ENCODE peak calls at places on chromosomes 12 and 14, in six cellular contexts. M is K562, Q is IMR-90, G is A549, A is HepG2, K is SK-N-SH. E is an unnamed sample.

GRCh38 chr14:38078393-38078792 is 129.3 kb upstream of the SSTR1 start:
- DNase-seq in M (no peak), Q (no peak), G (no peak), A (no peak), K (no peak), E (no peak)

GRCh38 chr14:32430326-32430725 is 101.2 kb downstream of the AKAP6 start:
- DNase-seq in M (peak; percentile 10), Q (peak; percentile 69), G (no peak), A (no peak), K (no peak), E (no peak)

GRCh38 chr12:23906329-23906728 is 43.1 kb downstream of the SOX5 start:
- DNase-seq in M (no peak), Q (peak; percentile 45), G (no peak), A (peak; percentile 20), K (no peak), E (no peak)

GRCh38 chr12:65232490-65233077 is 45.9 kb upstream of the MSRB3 start:
- DNase-seq in M (peak; percentile 10), Q (peak; percentile 38), G (peak; percentile 22), A (no peak), K (peak; percentile 12), E (no peak)

GRCh38 chr14:49865431-49865859 is 12.9 kb upstream of the NEMF start:
- DNase-seq in M (no peak), Q (peak; percentile 63), G (peak; percentile 75), A (peak; percentile 48), K (peak; percentile 54), E (no peak)

GRCh38 chr12:109358154-109358869 is 10.6 kb downstream of the MYO1H start:
- DNase-seq in M (no peak), Q (peak; percentile 4), G (no peak), A (no peak), K (peak; percentile 25), E (peak; percentile 34)

GRCh38 chr12:20314325-20314724 is 54.0 kb upstream of the PDE3A start:
- DNase-seq in M (no peak), Q (peak; percentile 21), G (no peak), A (no peak), K (no peak), E (no peak)

GRCh38 chr14:60724080-60724618 is at the start of gene SIX4:
- DNase-seq in M (peak; percentile 83), Q (peak; percentile 92), G (peak; percentile 78), A (peak; percentile 84), K (peak; percentile 76), E (no peak)

GRCh38 chr14:50311337-50311973 is 574 bp downstream of the L2HGDH start:
- DNase-seq in M (no peak), Q (no peak), G (no peak), A (peak; percentile 5), K (peak; percentile 87), E (no peak)

GRCh38 chr12:67681145-67681778 is 32.7 kb downstream of the DYRK2 start:
- DNase-seq in M (no peak), Q (peak; percentile 97), G (peak; percentile 33), A (no peak), K (no peak), E (no peak)

GRCh38 chr14:73463411-73463810 is 5.1 kb upstream of the NUMB start:
- DNase-seq in M (no peak), Q (peak; percentile 98), G (peak; percentile 52), A (peak; percentile 56), K (no peak), E (no peak)

GRCh38 chr12:65631621-65632111 is 192.6 kb upstream of the HMGA2 start:
- DNase-seq in M (no peak), Q (peak; percentile 100), G (peak; percentile 95), A (peak; percentile 91), K (no peak), E (no peak)

GRCh38 chr14:34665785-34666425 is 36.0 kb upstream of the SNX6 start:
- DNase-seq in M (no peak), Q (peak; percentile 96), G (peak; percentile 76), A (no peak), K (no peak), E (no peak)

GRCh38 chr14:89902876-89903275 is 51.7 kb downstream of the EFCAB11 start:
- DNase-seq in M (no peak), Q (no peak), G (no peak), A (no peak), K (peak; percentile 37), E (no peak)

GRCh38 chr14:61385002-61385685 is 63.8 kb downstream of the PRKCH start:
- DNase-seq in M (no peak), Q (no peak), G (no peak), A (no peak), K (no peak), E (no peak)

GRCh38 chr12:2813573-2814185 is 1.2 kb downstream of the ITFG2 start:
- DNase-seq in M (peak; percentile 63), Q (peak; percentile 69), G (peak; percentile 78), A (peak; percentile 69), K (peak; percentile 78), E (no peak)

GRCh38 chr12:570949-571794 is 92.1 kb downstream of the NINJ2 start:
- DNase-seq in M (peak; percentile 42), Q (peak; percentile 80), G (peak; percentile 98), A (peak; percentile 58), K (no peak), E (no peak)

GRCh38 chr14:21990116-21990515 is 316.5 kb upstream of the OR4E1 start:
- DNase-seq in M (no peak), Q (no peak), G (peak; percentile 27), A (no peak), K (peak; percentile 2), E (no peak)

GRCh38 chr14:103702095-103702494 is 13.2 kb downstream of the XRCC3 start:
- DNase-seq in M (no peak), Q (no peak), G (no peak), A (no peak), K (no peak), E (no peak)

GRCh38 chr14:103703433-103704385 is 11.5 kb downstream of the XRCC3 start:
- DNase-seq in M (no peak), Q (no peak), G (no peak), A (no peak), K (no peak), E (no peak)

GRCh38 chr14:103704708-103705107 is 10.5 kb downstream of the XRCC3 start:
- DNase-seq in M (no peak), Q (no peak), G (no peak), A (no peak), K (no peak), E (no peak)

GRCh38 chr14:103700753-103701490 is 14.3 kb downstream of the XRCC3 start:
- DNase-seq in M (no peak), Q (no peak), G (no peak), A (no peak), K (no peak), E (no peak)

DNA sequence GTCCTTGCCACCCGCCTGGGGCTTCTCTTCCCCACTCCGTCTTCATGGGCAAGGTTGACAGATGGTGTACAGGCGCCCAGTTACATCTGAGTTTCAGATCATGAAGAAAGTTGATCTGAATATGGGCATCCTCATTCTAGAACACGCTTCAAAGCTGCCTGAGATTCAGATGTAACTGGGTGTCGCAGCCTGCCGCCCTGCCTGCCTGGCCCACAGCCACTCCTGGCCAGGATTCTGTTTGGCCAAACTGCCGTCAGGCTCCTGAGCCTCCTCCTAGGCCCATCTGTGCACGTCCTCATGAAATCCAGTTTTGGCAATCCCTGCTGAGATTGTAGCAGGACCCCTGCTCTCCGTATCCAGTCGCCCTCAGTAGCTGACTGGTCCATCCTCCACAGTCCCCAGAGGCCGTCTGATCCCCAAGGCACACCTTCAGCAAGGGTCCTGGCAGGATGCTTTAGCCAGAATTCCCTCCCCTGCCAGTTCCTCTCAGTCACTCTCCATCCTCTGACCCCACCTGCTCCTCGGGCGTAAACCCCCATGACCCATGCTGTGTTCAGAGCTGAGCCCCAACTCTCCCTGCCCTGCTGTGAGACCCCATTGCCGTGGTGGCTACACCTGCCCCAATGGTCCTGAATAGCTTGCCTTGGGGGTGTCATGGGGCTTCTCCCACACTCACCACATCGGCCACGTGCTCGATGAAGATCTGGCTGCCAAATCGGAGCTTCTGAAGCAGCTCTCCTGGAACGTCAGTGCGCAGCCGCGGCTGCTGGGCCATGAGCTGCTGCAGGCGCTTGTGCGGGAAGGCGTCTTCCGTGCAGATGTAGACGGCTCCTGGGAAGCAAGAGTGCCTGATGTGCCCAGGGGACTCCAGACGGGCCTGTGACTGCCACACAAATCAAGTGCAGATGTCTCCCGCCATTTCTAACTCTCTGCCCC is 12.5 kb downstream of the XRCC3 start:
- DNase-seq in M (no peak), Q (no peak), G (no peak), A (no peak), K (peak; percentile 62), E (no peak)
- TF ChIP-seq SMC3 in M (no peak), Q (no peak), G (no peak), A (no peak), K (no peak), E (no peak)

GRCh38 chr12:34219046-34219770 is 196.9 kb downstream of the ALG10 start:
- DNase-seq in M (no peak), Q (peak; percentile 5), G (no peak), A (no peak), K (peak; percentile 10), E (no peak)
- TF ChIP-seq SMC3 in M (no peak), Q (no peak), G (no peak), A (no peak), K (no peak), E (no peak)

DNA sequence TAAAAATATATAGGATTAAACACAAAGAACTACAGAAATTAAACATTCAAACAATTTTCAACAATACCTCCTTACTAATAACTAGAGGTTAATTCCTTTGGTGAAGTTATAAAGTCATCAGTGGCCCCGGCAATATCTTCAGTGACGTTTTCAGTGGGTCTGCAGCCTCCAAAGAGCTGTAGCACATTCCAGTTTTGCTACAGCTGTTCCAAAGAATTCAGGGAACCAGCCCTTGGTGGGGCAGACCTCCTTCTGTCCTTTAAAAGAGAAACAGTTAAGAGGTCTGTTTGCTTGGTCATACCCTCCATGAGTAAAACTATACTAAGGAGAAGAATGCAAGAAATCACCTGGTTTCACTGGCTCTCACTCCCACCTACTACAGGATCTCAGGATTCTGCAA is 99.2 kb upstream of the ZDHHC17 start:
- DNase-seq in M (no peak), Q (no peak), G (no peak), A (no peak), K (no peak), E (no peak)
- TF ChIP-seq SMC3 in M (no peak), Q (no peak), G (no peak), A (no peak), K (no peak), E (no peak)

GRCh38 chr12:105480162-105480561 is 149.7 kb downstream of the C12orf75 start:
- DNase-seq in M (no peak), Q (peak; percentile 31), G (no peak), A (no peak), K (no peak), E (no peak)

GRCh38 chr12:105483691-105484090 is 153.2 kb downstream of the C12orf75 start:
- DNase-seq in M (no peak), Q (no peak), G (no peak), A (no peak), K (no peak), E (no peak)

GRCh38 chr12:105482976-105483375 is 152.5 kb downstream of the C12orf75 start:
- DNase-seq in M (no peak), Q (no peak), G (no peak), A (no peak), K (no peak), E (no peak)

GRCh38 chr12:105479710-105480109 is 149.2 kb downstream of the C12orf75 start:
- DNase-seq in M (no peak), Q (no peak), G (no peak), A (no peak), K (no peak), E (no peak)

DNA sequence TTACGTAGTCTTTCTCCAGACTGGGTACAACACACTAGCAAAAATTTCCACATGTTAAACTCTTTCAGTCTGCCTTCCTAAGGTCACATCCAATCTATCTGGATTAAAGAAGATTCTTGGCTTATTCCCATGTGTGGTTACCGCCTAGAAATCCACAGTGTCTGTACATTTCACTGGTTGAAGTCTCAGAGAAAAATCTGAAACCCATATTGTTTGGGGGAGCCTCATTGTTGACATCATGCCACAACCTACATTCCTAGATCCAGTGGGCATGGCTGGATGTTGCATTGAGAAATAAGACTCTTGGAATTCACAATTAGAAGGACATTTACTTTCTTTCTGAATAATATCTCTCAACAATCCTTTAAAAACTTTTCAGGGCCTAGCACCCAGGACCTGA is 151.4 kb downstream of the C12orf75 start:
- DNase-seq in M (no peak), Q (no peak), G (no peak), A (no peak), K (no peak), E (no peak)
- TF ChIP-seq SMC3 in M (no peak), Q (no peak), G (no peak), A (no peak), K (no peak), E (no peak)

E was measured in GM12878.